ENCODE peak calls at places on chromosome 2, in eight cellular contexts. T, A, P, E, U, D, X and G are unnamed samples.
A peak's percentile ranks its signal among the peaks of the same experiment; 100 is the strongest.

GRCh38 chr2:86788881-86789686 is 1.6 kb downstream of the CD8A start:
- DNase-seq in T (no peak), A (no peak), P (no peak), E (no peak), U (peak; percentile 83), D (no peak), X (no peak), G (no peak)

GRCh38 chr2:70242552-70242951 is 5.9 kb downstream of the TIA1 start:
- DNase-seq in T (no peak), A (no peak), P (no peak), E (no peak), U (no peak), D (no peak), X (no peak), G (no peak)

GRCh38 chr2:147017976-147018645 is 826.7 kb upstream of the ACVR2A start:
- DNase-seq in T (no peak), A (no peak), P (no peak), E (no peak), U (no peak), D (no peak), X (no peak), G (no peak)

GRCh38 chr2:204673877-204674276 is 128.6 kb downstream of the PARD3B start:
- DNase-seq in T (no peak), A (no peak), P (no peak), E (no peak), U (no peak), D (no peak), X (no peak), G (no peak)

GRCh38 chr2:96163768-96164429 is 18.7 kb upstream of the DUSP2 start:
- DNase-seq in T (peak; percentile 58), A (no peak), P (no peak), E (no peak), U (peak; percentile 92), D (peak; percentile 82), X (no peak), G (no peak)

GRCh38 chr2:226336283-226336682 is 463.3 kb downstream of the IRS1 start:
- DNase-seq in T (no peak), A (no peak), P (no peak), E (no peak), U (no peak), D (no peak), X (no peak), G (no peak)

GRCh38 chr2:71631411-71631931 is 178.1 kb downstream of the DYSF start:
- DNase-seq in T (no peak), A (no peak), P (no peak), E (no peak), U (no peak), D (no peak), X (no peak), G (no peak)

GRCh38 chr2:38709515-38710194 is 41.5 kb downstream of the SRSF7 start:
- DNase-seq in T (no peak), A (no peak), P (no peak), E (no peak), U (no peak), D (no peak), X (no peak), G (no peak)

GRCh38 chr2:175918935-175919334 is 83.1 kb downstream of the LNPK start:
- DNase-seq in T (no peak), A (no peak), P (no peak), E (no peak), U (no peak), D (no peak), X (no peak), G (no peak)

GRCh38 chr2:49832555-49832954 is 678.2 kb upstream of the FSHR start:
- DNase-seq in T (no peak), A (no peak), P (no peak), E (no peak), U (no peak), D (no peak), X (no peak), G (no peak)

GRCh38 chr2:234989183-234989701 is 37.4 kb downstream of the SH3BP4 start:
- DNase-seq in T (peak; percentile 76), A (peak; percentile 89), P (no peak), E (no peak), U (no peak), D (peak; percentile 92), X (no peak), G (peak; percentile 86)

GRCh38 chr2:110211938-110212858 is at the start of gene MTLN:
- DNase-seq in T (peak; percentile 72), A (peak; percentile 7), P (no peak), E (peak; percentile 64), U (peak; percentile 92), D (peak; percentile 73), X (peak; percentile 40), G (peak; percentile 66)

GRCh38 chr2:188788621-188789020 is 185.6 kb upstream of the COL3A1 start:
- DNase-seq in T (peak; percentile 21), A (peak; percentile 71), P (no peak), E (no peak), U (no peak), D (no peak), X (no peak), G (peak; percentile 61)

GRCh38 chr2:88813612-88814011 is 122.1 kb downstream of the RPIA start:
- DNase-seq in T (no peak), A (no peak), P (no peak), E (no peak), U (no peak), D (no peak), X (no peak), G (no peak)

GRCh38 chr2:230067990-230068657 is 600 bp downstream of the SLC16A14 start:
- DNase-seq in T (peak; percentile 24), A (no peak), P (no peak), E (peak; percentile 7), U (peak; percentile 92), D (peak; percentile 72), X (peak; percentile 9), G (no peak)

GRCh38 chr2:207792244-207792785 is 22.6 kb upstream of the FZD5 start:
- DNase-seq in T (peak; percentile 36), A (no peak), P (no peak), E (peak; percentile 82), U (no peak), D (no peak), X (no peak), G (no peak)

GRCh38 chr2:105757361-105757933 is 12.7 kb downstream of the NCK2 start:
- DNase-seq in T (no peak), A (no peak), P (no peak), E (no peak), U (no peak), D (no peak), X (no peak), G (no peak)

GRCh38 chr2:156474316-156474715 is 38.1 kb downstream of the GPD2 start:
- DNase-seq in T (no peak), A (no peak), P (no peak), E (no peak), U (no peak), D (no peak), X (no peak), G (no peak)

GRCh38 chr2:132937629-132938028 is 267.6 kb upstream of the LYPD1 start:
- DNase-seq in T (no peak), A (no peak), P (peak; percentile 10), E (no peak), U (no peak), D (no peak), X (no peak), G (no peak)

GRCh38 chr2:197369946-197370325 is 59.4 kb upstream of the ANKRD44 start:
- DNase-seq in T (no peak), A (no peak), P (no peak), E (no peak), U (no peak), D (no peak), X (no peak), G (no peak)

GRCh38 chr2:15177103-15177502 is 384.0 kb downstream of the NBAS start:
- DNase-seq in T (no peak), A (no peak), P (no peak), E (no peak), U (no peak), D (no peak), X (no peak), G (no peak)

DNA sequence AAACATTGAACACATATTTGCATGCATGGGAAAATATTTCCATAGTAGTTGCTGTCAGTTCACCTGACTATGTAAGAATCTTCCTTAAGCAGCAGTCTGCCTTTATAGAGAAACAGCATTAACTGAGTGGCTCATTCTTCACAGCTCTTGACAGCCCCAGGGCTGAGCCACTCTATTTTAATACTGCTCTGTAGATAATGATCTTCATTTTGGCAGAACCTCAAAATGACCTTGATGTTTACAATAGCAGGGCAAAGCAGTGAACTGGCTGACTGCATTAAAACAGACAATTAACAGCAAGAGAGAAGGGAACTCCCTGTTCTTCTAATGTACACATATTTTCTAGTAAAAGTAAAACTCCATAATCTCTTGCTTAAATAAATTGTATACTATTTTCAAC is 580.6 kb upstream of the SOX11 start:
- DNase-seq in T (no peak), A (no peak), P (no peak), E (no peak), U (no peak), D (no peak), X (no peak), G (no peak)
- H3K9me3 ChIP-seq in T (peaks cover 17% of the 10 kb centered on the region), A (peaks cover 4% of the 10 kb centered on the region), P (peaks cover 6% of the 10 kb centered on the region), E (peaks cover 34% of the 10 kb centered on the region), U (no peaks in the 10 kb centered on the region), D (peaks cover 65% of the 10 kb centered on the region), X (peaks cover 10% of the 10 kb centered on the region), G (peaks cover 9% of the 10 kb centered on the region)

DNA sequence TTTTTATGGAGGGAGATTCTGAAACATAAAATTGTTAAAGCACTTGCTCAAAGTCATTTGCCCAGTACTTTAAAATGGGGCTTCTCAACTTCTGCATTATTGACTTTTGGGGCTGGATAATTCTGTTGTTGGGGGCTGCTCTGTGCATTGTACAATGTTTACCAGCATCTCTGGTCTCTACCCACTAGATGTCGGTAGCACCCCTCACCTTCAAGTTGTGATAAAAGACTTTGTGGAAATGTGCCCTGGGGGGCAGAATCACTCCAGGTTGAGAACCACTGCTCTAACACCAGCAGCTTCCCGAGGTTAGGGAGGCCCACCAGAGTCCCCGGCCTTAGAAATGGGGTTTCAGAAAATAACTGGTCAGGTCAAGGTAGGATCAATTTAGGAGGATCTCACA is 26.8 kb upstream of the CUL3 start:
- DNase-seq in T (no peak), A (no peak), P (no peak), E (no peak), U (no peak), D (no peak), X (peak; percentile 25), G (no peak)
- TF ChIP-seq CTCF in T (no peak), A (no peak), P (no peak), E (no peak), U (no peak), D (no peak), X (peak; percentile 66), G (no peak)

DNA sequence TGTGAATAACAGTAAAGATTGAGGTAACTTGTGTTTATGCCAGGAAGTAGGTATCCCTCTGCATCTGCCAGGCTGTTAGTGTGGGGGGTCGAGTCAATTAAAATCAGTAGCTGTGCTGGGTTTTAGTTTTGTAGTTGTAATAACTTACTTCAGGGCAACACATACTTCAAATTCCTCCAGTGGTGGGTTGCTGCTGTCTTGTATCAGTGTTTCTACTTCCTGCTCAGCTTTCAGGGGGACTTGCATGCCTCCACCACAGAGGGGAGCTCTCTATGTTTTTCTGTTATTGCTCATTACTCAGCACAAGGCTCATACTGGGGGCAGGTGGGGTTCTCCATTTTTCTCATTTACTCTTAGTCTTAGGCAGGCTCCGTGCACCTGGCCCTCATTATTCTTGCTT is 136.8 kb downstream of the CAPN13 start:
- DNase-seq in T (no peak), A (no peak), P (no peak), E (no peak), U (no peak), D (no peak), X (no peak), G (no peak)
- H3K9me3 ChIP-seq in T (peaks cover 7% of the 10 kb centered on the region), A (peaks cover 11% of the 10 kb centered on the region), P (peaks cover 10% of the 10 kb centered on the region), E (peaks cover 49% of the 10 kb centered on the region), U (no peaks in the 10 kb centered on the region), D (no peaks in the 10 kb centered on the region), X (peaks cover 13% of the 10 kb centered on the region), G (no peaks in the 10 kb centered on the region)

GRCh38 chr2:237193436-237193835 is 107.7 kb downstream of the COPS8 start:
- DNase-seq in T (no peak), A (no peak), P (no peak), E (no peak), U (no peak), D (no peak), X (no peak), G (no peak)
- TF ChIP-seq CTCF in T (no peak), A (no peak), P (no peak), E (no peak), U (no peak), D (no peak), X (no peak), G (no peak)